ENCODE peak calls at places on chromosomes 1 and 21, in four cellular contexts. D, V, E and M are unnamed samples.

GRCh38 chr1:47561523-47562007 is 123.7 kb downstream of the FOXD2 start:
- DNase-seq in D (no peak), V (no peak), E (no peak), M (no peak)

GRCh38 chr1:15056515-15057285 is 96.8 kb upstream of the TMEM51 start:
- DNase-seq in D (no peak), V (no peak), E (no peak), M (no peak)

GRCh38 chr1:246516126-246516525 is 9.0 kb upstream of the SMYD3 start:
- DNase-seq in D (no peak), V (no peak), E (no peak), M (no peak)

GRCh38 chr1:239386453-239387303 is at the start of gene CHRM3:
- DNase-seq in D (no peak), V (no peak), E (no peak), M (no peak)

GRCh38 chr1:174743654-174744561 is 255.8 kb upstream of the CACYBP start:
- DNase-seq in D (no peak), V (peak; percentile 13), E (no peak), M (no peak)

GRCh38 chr1:232554431-232554830 is 75.5 kb downstream of the SIPA1L2 start:
- DNase-seq in D (no peak), V (no peak), E (no peak), M (no peak)

GRCh38 chr1:2859881-2860430 is 58.5 kb upstream of the TTC34 start:
- DNase-seq in D (no peak), V (no peak), E (no peak), M (no peak)

GRCh38 chr21:45739218-45740087 is 95.9 kb downstream of the PCBP3 start:
- DNase-seq in D (no peak), V (no peak), E (no peak), M (no peak)

GRCh38 chr1:55635856-55636255 is 420.7 kb upstream of the USP24 start:
- DNase-seq in D (no peak), V (peak; percentile 36), E (no peak), M (no peak)

GRCh38 chr1:206785366-206785765 is 13.1 kb upstream of the IL10 start:
- DNase-seq in D (no peak), V (no peak), E (no peak), M (no peak)

GRCh38 chr1:60388092-60388987 is 314.8 kb upstream of the C1orf87 start:
- DNase-seq in D (no peak), V (no peak), E (no peak), M (no peak)

GRCh38 chr1:211828584-211829342 is 1.8 kb downstream of the LPGAT1 start:
- DNase-seq in D (no peak), V (no peak), E (no peak), M (no peak)

GRCh38 chr1:80436851-80437250 is 1363.9 kb upstream of the ADGRL2 start:
- DNase-seq in D (no peak), V (no peak), E (no peak), M (no peak)

GRCh38 chr1:152806576-152806975 is at the start of gene LCE1C:
- DNase-seq in D (no peak), V (no peak), E (no peak), M (no peak)

GRCh38 chr21:37047079-37047478 is 25.8 kb downstream of the PIGP start:
- DNase-seq in D (no peak), V (no peak), E (no peak), M (no peak)

GRCh38 chr1:154943649-154944421 is 7.3 kb upstream of the PMVK start:
- DNase-seq in D (no peak), V (no peak), E (peak; percentile 34), M (no peak)

GRCh38 chr1:109467301-109467777 is 993 bp downstream of the SYPL2 start:
- DNase-seq in D (no peak), V (no peak), E (no peak), M (no peak)

GRCh38 chr1:116855220-116855619 is 54.5 kb upstream of the PTGFRN start:
- DNase-seq in D (no peak), V (peak; percentile 44), E (peak; percentile 49), M (no peak)

GRCh38 chr1:96010000-96010399 is 711.6 kb upstream of the PTBP2 start:
- DNase-seq in D (no peak), V (no peak), E (no peak), M (no peak)

GRCh38 chr1:147152772-147153171 is 19.5 kb downstream of the PRKAB2 start:
- DNase-seq in D (no peak), V (no peak), E (no peak), M (no peak)

GRCh38 chr1:6511056-6511455 is 19.6 kb upstream of the PLEKHG5 start:
- DNase-seq in D (no peak), V (no peak), E (no peak), M (no peak)

GRCh38 chr1:220217383-220217988 is 54.8 kb downstream of the RAB3GAP2 start:
- DNase-seq in D (no peak), V (no peak), E (no peak), M (no peak)

GRCh38 chr1:62325696-62326095 is 6.5 kb upstream of the KANK4 start:
- DNase-seq in D (no peak), V (peak; percentile 76), E (no peak), M (no peak)

GRCh38 chr21:42973309-42973990 is 912 bp upstream of the PKNOX1 start:
- DNase-seq in D (no peak), V (no peak), E (no peak), M (no peak)

GRCh38 chr1:16484931-16485330 is 29.2 kb downstream of the RNU1-1 start:
- DNase-seq in D (no peak), V (no peak), E (no peak), M (no peak)

GRCh38 chr1:80457409-80457808 is 1343.3 kb upstream of the ADGRL2 start:
- DNase-seq in D (no peak), V (no peak), E (no peak), M (no peak)

GRCh38 chr1:232901255-232901654 is 49.2 kb upstream of the NTPCR start:
- DNase-seq in D (no peak), V (no peak), E (no peak), M (no peak)

GRCh38 chr1:105793541-105794146 is 1262.8 kb upstream of the PRMT6 start:
- DNase-seq in D (no peak), V (peak; percentile 4), E (no peak), M (peak; percentile 0)

GRCh38 chr1:61051455-61052392 is 30.6 kb upstream of the NFIA start:
- DNase-seq in D (no peak), V (no peak), E (peak; percentile 37), M (no peak)

GRCh38 chr1:196717868-196718267 is 56.8 kb upstream of the CFHR3 start:
- DNase-seq in D (no peak), V (no peak), E (no peak), M (no peak)

DNA sequence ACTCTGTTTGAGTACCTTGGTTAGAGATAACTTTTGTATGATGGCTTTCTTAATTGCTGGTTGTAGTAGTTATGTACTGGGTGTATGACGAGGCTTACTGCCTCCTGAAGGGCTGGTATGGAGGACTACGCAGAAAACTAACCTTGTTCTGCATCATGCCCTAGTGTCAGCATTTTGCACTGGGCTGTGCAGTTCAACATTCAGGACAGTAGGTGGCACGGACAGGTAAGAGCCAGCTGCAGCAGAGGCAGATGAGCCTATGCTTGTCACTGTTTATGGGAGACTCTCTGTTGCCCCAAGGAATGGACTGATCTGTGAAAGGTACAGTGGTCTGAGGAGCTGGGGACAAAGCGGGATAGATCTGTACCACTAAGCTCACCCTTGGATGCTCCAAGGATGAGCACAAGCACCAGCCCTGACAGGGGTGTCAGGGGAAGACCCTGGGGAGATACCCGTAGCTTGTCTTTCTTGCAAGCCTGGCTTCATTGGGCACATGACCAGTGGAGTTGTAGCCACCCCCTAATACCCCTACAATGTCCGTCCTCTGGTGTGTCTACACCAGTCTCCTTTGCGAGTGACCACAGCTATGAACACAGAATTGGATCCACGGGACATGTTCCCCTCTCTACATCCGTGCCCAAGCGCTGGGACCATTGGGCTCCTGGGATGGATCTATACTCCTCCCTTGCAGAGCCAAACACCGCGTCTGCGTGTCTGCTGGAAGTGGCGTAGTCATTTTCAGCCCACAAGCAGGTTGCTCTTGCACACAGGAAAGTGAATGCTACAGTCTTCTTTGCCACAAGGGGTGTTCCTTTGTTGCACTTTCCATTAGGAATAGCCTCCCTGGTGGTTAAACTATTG is 51.1 kb upstream of the CFHR3 start:
- DNase-seq in D (no peak), V (peak; percentile 13), E (no peak), M (no peak)
- TF ChIP-seq CTCF in D (no peak), V (peak; percentile 68), E (peak; percentile 23), M (peak; percentile 35)

DNA sequence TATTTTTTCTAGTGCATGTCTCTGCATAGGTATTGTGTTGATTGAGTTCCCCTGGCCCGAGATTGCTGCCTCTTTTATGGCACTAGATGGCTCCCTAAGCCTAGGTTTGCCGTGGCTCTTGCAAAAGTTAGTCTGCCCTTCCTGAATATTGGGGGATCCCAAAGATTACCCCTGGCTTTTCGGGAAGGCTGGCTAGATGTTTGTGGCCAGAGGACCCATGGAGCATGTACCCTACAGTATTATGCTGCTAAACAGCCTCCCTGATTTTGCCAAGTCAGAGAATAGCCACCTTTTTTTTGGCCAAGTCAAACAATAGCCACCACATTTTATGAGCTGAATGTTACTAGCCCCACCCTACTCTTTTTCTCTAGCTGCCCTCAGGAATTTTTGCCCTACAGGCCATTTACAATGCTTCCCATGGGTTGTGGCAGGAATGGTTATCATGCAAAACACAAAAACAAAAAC is 343.2 kb downstream of the OLFM3 start:
- DNase-seq in D (no peak), V (peak; percentile 11), E (no peak), M (no peak)
- TF ChIP-seq CTCF in D (no peak), V (peak; percentile 47), E (peak; percentile 25), M (no peak)

DNA sequence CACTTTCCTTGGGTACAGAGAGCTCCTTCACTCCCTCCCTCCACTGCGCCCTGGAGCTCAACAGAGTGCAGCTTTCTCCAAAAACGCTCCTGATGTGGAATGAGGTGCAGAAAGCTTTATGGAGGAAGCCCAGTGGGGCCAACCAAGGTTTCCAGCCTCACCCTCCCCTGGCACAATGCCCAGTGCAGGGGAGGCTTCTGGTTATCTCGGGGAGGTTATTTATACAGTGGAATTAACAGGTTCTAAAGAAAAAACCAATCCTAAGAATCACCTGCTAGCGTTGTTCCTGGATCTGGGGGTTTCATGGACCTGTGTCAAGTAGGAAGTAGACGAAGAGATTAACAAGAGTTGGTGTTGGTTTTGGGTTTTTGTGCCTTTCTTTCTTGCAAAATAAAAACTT is at the start of gene ITLN1:
- DNase-seq in D (no peak), V (no peak), E (no peak), M (no peak)
- TF ChIP-seq CTCF in D (no peak), V (no peak), E (no peak), M (no peak)

GRCh38 chr1:91098299-91098901 is 76.6 kb upstream of the ZNF644 start:
- DNase-seq in D (no peak), V (no peak), E (no peak), M (no peak)
- TF ChIP-seq CTCF in D (no peak), V (no peak), E (no peak), M (no peak)

DNA sequence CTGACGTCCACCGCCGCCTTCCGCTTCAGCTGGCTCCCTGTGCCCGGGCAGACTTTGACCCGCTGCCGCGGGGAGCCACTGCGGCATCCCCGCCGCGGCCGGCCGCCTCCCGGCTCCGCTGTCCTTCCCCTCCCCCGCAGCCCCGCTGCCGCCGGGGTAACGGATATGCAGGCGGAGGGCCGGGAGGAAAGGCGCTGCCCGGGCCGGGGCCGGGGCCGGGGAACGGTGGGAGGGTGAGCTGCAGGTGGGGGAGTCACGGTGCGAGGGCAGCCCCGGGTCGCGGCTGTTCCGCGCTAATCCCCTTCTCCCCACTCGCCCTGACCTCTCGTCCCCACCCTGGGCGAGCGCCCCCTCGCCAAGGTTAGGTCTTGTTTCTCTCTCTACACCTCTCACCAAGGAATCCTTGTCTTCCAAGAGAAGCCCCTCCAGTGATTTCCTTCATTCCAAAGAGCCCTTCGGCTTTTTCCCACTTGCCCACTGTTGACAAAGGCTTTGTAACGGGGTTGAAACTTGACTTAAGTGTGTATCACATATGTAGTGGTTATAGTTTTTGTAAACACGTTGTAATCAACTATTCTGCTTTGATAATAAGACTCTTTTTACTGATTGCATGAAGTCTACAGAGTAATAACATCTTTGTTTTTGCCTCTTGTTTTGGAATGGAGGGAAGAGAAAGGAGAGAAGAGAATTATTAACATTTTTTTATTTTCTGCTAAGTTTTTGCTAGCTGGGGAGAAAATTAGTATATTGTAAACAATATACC is 685 bp downstream of the XPR1 start:
- DNase-seq in D (peak; percentile 71), V (no peak), E (peak; percentile 72), M (no peak)
- TF ChIP-seq CTCF in D (no peak), V (peak; percentile 38), E (no peak), M (no peak)